ENCODE peak calls at places on chromosomes 5 and 9, in ten cellular contexts. A, B, O, H, C, N, W, G, T and R are unnamed samples.

GRCh38 chr5:142317173-142317572 is 7.6 kb downstream of the SPRY4 start:
- DNase-seq in A (no peak), B (no peak), O (no peak), H (no peak), C (no peak), N (no peak), W (no peak), G (no peak), T (no peak), R (no peak)

GRCh38 chr9:18746631-18747030 is 272.7 kb downstream of the ADAMTSL1 start:
- DNase-seq in A (peak), B (no peak), O (no peak), H (no peak), C (no peak), N (no peak), W (no peak), G (no peak), T (peak), R (no peak)

GRCh38 chr9:126696091-126696763 is 82.5 kb downstream of the LMX1B start:
- DNase-seq in A (no peak), B (no peak), O (no peak), H (no peak), C (peak), N (no peak), W (peak), G (peak), T (no peak), R (no peak)

GRCh38 chr9:6915635-6916034 is 157.9 kb downstream of the KDM4C start:
- DNase-seq in A (no peak), B (no peak), O (no peak), H (peak), C (no peak), N (no peak), W (no peak), G (no peak), T (no peak), R (no peak)

GRCh38 chr9:124908098-124908497 is 32.8 kb downstream of the GOLGA1 start:
- DNase-seq in A (no peak), B (no peak), O (no peak), H (no peak), C (no peak), N (peak), W (no peak), G (no peak), T (no peak), R (no peak)

GRCh38 chr9:131464354-131465000 is 38.2 kb upstream of the POMT1 start:
- DNase-seq in A (no peak), B (no peak), O (peak), H (no peak), C (no peak), N (peak), W (no peak), G (peak), T (no peak), R (no peak)

GRCh38 chr5:35617435-35618296 is at the start of gene SPEF2:
- DNase-seq in A (peak), B (peak), O (peak), H (peak), C (peak), N (peak), W (peak), G (peak), T (peak), R (peak)

GRCh38 chr5:98492258-98492657 is 281.2 kb upstream of the RGMB start:
- DNase-seq in A (no peak), B (no peak), O (no peak), H (no peak), C (no peak), N (no peak), W (no peak), G (no peak), T (no peak), R (no peak)

GRCh38 chr9:4400731-4401130 is 89.5 kb upstream of the SLC1A1 start:
- DNase-seq in A (no peak), B (no peak), O (no peak), H (no peak), C (no peak), N (no peak), W (no peak), G (no peak), T (no peak), R (no peak)

GRCh38 chr9:111405701-111406100 is 75.7 kb upstream of the OR2K2 start:
- DNase-seq in A (no peak), B (no peak), O (no peak), H (no peak), C (no peak), N (no peak), W (no peak), G (no peak), T (no peak), R (no peak)

GRCh38 chr5:55894135-55894534 is 43.0 kb downstream of the IL31RA start:
- DNase-seq in A (no peak), B (no peak), O (no peak), H (no peak), C (no peak), N (no peak), W (no peak), G (no peak), T (no peak), R (no peak)

GRCh38 chr9:2255128-2255527 is 240.0 kb downstream of the SMARCA2 start:
- DNase-seq in A (no peak), B (no peak), O (peak), H (no peak), C (no peak), N (no peak), W (peak), G (no peak), T (no peak), R (no peak)

GRCh38 chr9:113164536-113165300 is 13.9 kb downstream of the SLC31A2 start:
- DNase-seq in A (peak), B (no peak), O (peak), H (no peak), C (no peak), N (no peak), W (no peak), G (no peak), T (peak), R (no peak)

GRCh38 chr5:168434746-168435321 is 51.4 kb upstream of the RARS1 start:
- DNase-seq in A (no peak), B (no peak), O (no peak), H (no peak), C (no peak), N (no peak), W (peak), G (no peak), T (peak), R (no peak)

GRCh38 chr5:35781181-35781580 is 75.5 kb upstream of the IL7R start:
- DNase-seq in A (no peak), B (no peak), O (no peak), H (no peak), C (no peak), N (no peak), W (peak), G (no peak), T (peak), R (no peak)

GRCh38 chr5:43110606-43111170 is 10.0 kb upstream of the ZNF131 start:
- DNase-seq in A (no peak), B (no peak), O (peak), H (peak), C (no peak), N (no peak), W (no peak), G (no peak), T (no peak), R (no peak)

GRCh38 chr5:79687911-79688310 is 1.7 kb upstream of the CMYA5 start:
- DNase-seq in A (peak), B (no peak), O (no peak), H (no peak), C (no peak), N (no peak), W (no peak), G (no peak), T (peak), R (no peak)

GRCh38 chr9:89902450-89902849 is 297.6 kb downstream of the GADD45G start:
- DNase-seq in A (peak), B (no peak), O (peak), H (no peak), C (no peak), N (no peak), W (no peak), G (peak), T (peak), R (no peak)

GRCh38 chr5:155728857-155729683 is 597.9 kb upstream of the SGCD start:
- DNase-seq in A (no peak), B (peak), O (no peak), H (peak), C (peak), N (no peak), W (peak), G (peak), T (peak), R (no peak)

GRCh38 chr5:89735108-89735507 is 674.4 kb downstream of the CETN3 start:
- DNase-seq in A (no peak), B (no peak), O (peak), H (no peak), C (no peak), N (no peak), W (no peak), G (no peak), T (peak), R (no peak)

GRCh38 chr5:156824800-156825199 is 25.3 kb upstream of the PPP1R2B start:
- DNase-seq in A (peak), B (no peak), O (peak), H (no peak), C (no peak), N (peak), W (peak), G (no peak), T (peak), R (no peak)

GRCh38 chr9:109509625-109510024 is 11.5 kb upstream of the PTPN3 start:
- DNase-seq in A (no peak), B (no peak), O (no peak), H (no peak), C (no peak), N (no peak), W (no peak), G (no peak), T (no peak), R (no peak)

GRCh38 chr9:82911997-82912396 is 150.9 kb downstream of the RASEF start:
- DNase-seq in A (no peak), B (no peak), O (no peak), H (no peak), C (no peak), N (no peak), W (no peak), G (no peak), T (no peak), R (no peak)

GRCh38 chr9:36566813-36567217 is 5.9 kb upstream of the MELK start:
- DNase-seq in A (no peak), B (no peak), O (peak), H (no peak), C (no peak), N (no peak), W (peak), G (no peak), T (peak), R (no peak)

GRCh38 chr5:71899865-71900342 is 180.8 kb downstream of the CARTPT start:
- DNase-seq in A (no peak), B (no peak), O (no peak), H (no peak), C (no peak), N (no peak), W (no peak), G (no peak), T (peak), R (no peak)

GRCh38 chr5:32504923-32505596 is 60.5 kb upstream of the ZFR start:
- DNase-seq in A (peak), B (no peak), O (peak), H (peak), C (no peak), N (peak), W (peak), G (peak), T (peak), R (no peak)

GRCh38 chr5:180589771-180590542 is 1.3 kb downstream of the SCGB3A1 start:
- DNase-seq in A (no peak), B (no peak), O (no peak), H (no peak), C (no peak), N (no peak), W (peak), G (peak), T (no peak), R (no peak)

GRCh38 chr9:78026416-78026815 is 5.2 kb downstream of the GNAQ start:
- DNase-seq in A (no peak), B (no peak), O (peak), H (no peak), C (no peak), N (peak), W (peak), G (no peak), T (peak), R (no peak)

GRCh38 chr5:181133610-181134231 is 2.8 kb upstream of the OR2V1 start:
- DNase-seq in A (no peak), B (no peak), O (peak), H (no peak), C (peak), N (no peak), W (peak), G (no peak), T (peak), R (no peak)

GRCh38 chr5:129460121-129460950 is at the start of gene ADAMTS19:
- DNase-seq in A (no peak), B (no peak), O (peak), H (peak), C (no peak), N (no peak), W (peak), G (no peak), T (peak), R (no peak)

GRCh38 chr5:76715734-76716455 is at the start of gene F2R:
- DNase-seq in A (peak), B (peak), O (peak), H (peak), C (peak), N (peak), W (peak), G (peak), T (peak), R (no peak)

GRCh38 chr5:144465441-144465840 is 294.8 kb downstream of the KCTD16 start:
- DNase-seq in A (no peak), B (no peak), O (no peak), H (no peak), C (no peak), N (no peak), W (no peak), G (no peak), T (peak), R (no peak)

GRCh38 chr9:112299514-112299913 is 33.9 kb downstream of the PTBP3 start:
- DNase-seq in A (no peak), B (no peak), O (peak), H (no peak), C (no peak), N (no peak), W (peak), G (no peak), T (peak), R (no peak)

GRCh38 chr9:87859137-87859536 is 23.5 kb upstream of the SPATA31E1 start:
- DNase-seq in A (no peak), B (no peak), O (no peak), H (no peak), C (no peak), N (no peak), W (no peak), G (no peak), T (no peak), R (no peak)

GRCh38 chr5:12848709-12849108 is 944.5 kb upstream of the CTNND2 start:
- DNase-seq in A (no peak), B (no peak), O (no peak), H (no peak), C (no peak), N (no peak), W (no peak), G (no peak), T (no peak), R (no peak)

GRCh38 chr5:156460496-156460895 is 133.5 kb downstream of the SGCD start:
- DNase-seq in A (no peak), B (no peak), O (no peak), H (no peak), C (no peak), N (no peak), W (no peak), G (no peak), T (peak), R (no peak)

GRCh38 chr5:163889369-163889768 is 383.9 kb downstream of the MAT2B start:
- DNase-seq in A (peak), B (no peak), O (peak), H (no peak), C (no peak), N (peak), W (no peak), G (no peak), T (peak), R (no peak)

GRCh38 chr5:163894645-163895044 is 389.2 kb downstream of the MAT2B start:
- DNase-seq in A (peak), B (no peak), O (peak), H (no peak), C (no peak), N (peak), W (no peak), G (no peak), T (peak), R (no peak)

GRCh38 chr5:163890211-163890610 is 384.8 kb downstream of the MAT2B start:
- DNase-seq in A (no peak), B (no peak), O (no peak), H (no peak), C (no peak), N (no peak), W (no peak), G (no peak), T (peak), R (no peak)

GRCh38 chr5:163888366-163888765 is 382.9 kb downstream of the MAT2B start:
- DNase-seq in A (no peak), B (no peak), O (peak), H (no peak), C (no peak), N (no peak), W (no peak), G (no peak), T (peak), R (no peak)

DNA sequence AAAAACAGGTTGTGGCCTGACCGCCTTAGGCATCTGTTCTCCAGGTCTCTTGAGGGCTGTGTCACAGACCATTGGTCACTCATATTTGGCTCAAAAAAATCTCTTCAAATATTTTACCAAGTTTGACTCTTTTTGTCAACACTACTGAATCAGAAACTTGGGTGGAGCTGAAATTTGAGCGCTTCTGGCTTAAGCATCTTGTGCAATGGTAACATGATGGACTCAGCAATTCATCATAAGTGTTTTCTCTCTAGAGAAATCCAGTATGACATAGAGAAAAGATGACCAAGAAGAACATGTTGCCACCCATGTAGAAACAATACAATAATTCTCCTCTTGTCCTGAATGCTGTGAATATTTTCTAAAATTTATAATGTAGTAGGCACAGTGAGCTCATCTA is 387.9 kb downstream of the MAT2B start:
- DNase-seq in A (no peak), B (no peak), O (peak), H (no peak), C (no peak), N (no peak), W (no peak), G (no peak), T (peak), R (no peak)
- TF ChIP-seq CTCF in A (no peak), B (no peak), O (no peak), H (no peak), C (no peak), N (no peak), W (no peak), G (no peak), T (no peak), R (no peak)

GRCh38 chr9:93680445-93681315 is 104.3 kb downstream of the PHF2 start:
- DNase-seq in A (no peak), B (peak), O (no peak), H (no peak), C (no peak), N (no peak), W (no peak), G (peak), T (no peak), R (peak)
- TF ChIP-seq CTCF in A (no peak), B (no peak), O (no peak), H (peak), C (no peak), N (no peak), W (no peak), G (no peak), T (peak), R (no peak)

GRCh38 chr9:13125261-13125660 is 154.2 kb downstream of the MPDZ start:
- DNase-seq in A (no peak), B (no peak), O (no peak), H (no peak), C (no peak), N (no peak), W (no peak), G (no peak), T (peak), R (no peak)

GRCh38 chr9:13128266-13128825 is 151.1 kb downstream of the MPDZ start:
- DNase-seq in A (no peak), B (no peak), O (peak), H (no peak), C (no peak), N (no peak), W (no peak), G (no peak), T (no peak), R (no peak)

GRCh38 chr9:13122756-13123369 is 156.6 kb downstream of the MPDZ start:
- DNase-seq in A (no peak), B (no peak), O (no peak), H (no peak), C (no peak), N (no peak), W (no peak), G (no peak), T (no peak), R (no peak)

GRCh38 chr9:13131396-13131795 is 148.1 kb downstream of the MPDZ start:
- DNase-seq in A (no peak), B (no peak), O (no peak), H (no peak), C (no peak), N (no peak), W (no peak), G (no peak), T (no peak), R (no peak)

GRCh38 chr9:13127164-13127563 is 152.3 kb downstream of the MPDZ start:
- DNase-seq in A (no peak), B (no peak), O (no peak), H (no peak), C (no peak), N (no peak), W (no peak), G (no peak), T (no peak), R (no peak)
- TF ChIP-seq CTCF in A (no peak), B (no peak), O (no peak), H (no peak), C (no peak), N (no peak), W (no peak), G (no peak), T (no peak), R (no peak)

DNA sequence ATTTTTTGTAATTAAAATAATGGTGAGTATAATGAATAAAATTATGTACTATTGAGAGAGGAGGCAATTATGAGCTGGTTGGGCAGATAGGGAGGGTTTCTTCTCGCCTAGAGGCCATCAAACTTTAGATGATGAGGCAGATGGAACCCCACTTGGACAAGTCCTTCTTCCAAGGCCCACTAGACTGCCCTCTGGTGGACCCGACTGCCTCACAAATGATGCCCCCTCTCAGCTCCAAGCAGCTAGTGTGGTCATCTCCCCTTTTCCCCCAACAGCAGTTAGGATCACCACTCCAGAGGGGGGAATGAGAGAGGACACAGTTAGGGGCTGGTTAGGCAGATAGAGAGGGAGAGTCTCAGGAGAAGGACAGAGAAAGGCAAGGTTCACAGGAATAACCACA is 348.0 kb upstream of the CDH18 start:
- DNase-seq in A (no peak), B (no peak), O (no peak), H (peak), C (no peak), N (peak), W (no peak), G (no peak), T (no peak), R (no peak)
- TF ChIP-seq CTCF in A (no peak), B (no peak), O (no peak), H (no peak), C (no peak), N (peak), W (no peak), G (no peak), T (no peak), R (no peak)

DNA sequence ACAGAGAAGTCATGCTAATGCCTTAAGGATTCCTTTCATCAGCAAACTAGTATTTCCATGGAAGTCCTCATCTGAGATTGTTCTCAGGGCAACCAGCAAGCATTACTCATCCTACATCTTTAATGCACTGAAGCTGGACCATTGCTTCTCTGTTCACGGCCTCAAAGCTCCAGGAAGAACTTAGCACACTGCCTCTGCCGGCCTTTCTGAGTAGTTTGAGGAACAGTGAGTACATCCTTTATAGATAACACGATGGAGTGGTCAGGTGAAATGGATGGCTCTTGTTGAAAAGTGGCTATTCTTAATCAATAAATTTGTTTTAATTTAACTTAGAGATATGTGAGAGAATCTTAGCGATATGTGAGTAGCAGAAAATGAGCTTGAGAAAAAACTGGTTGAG is 35.8 kb downstream of the MEGF10 start:
- DNase-seq in A (no peak), B (no peak), O (no peak), H (no peak), C (no peak), N (no peak), W (no peak), G (no peak), T (no peak), R (no peak)
- TF ChIP-seq CTCF in A (no peak), B (peak), O (no peak), H (no peak), C (no peak), N (no peak), W (no peak), G (no peak), T (no peak), R (no peak)